ENCODE peak calls at places on chromosomes 11 and 22, in seven cellular contexts. R is ACHN, O is IMR-90, V is GM12892, J is lung, G is non-pigmented ciliary epithelial cell, X is psoas muscle. H is an unnamed sample.

GRCh38 chr11:47731466-47731865 is 16.3 kb upstream of the AGBL2 start:
- DNase-seq in R (no peak), V (no peak), O (no peak), J (no peak), X (no peak), G (no peak), H (no peak)

GRCh38 chr11:68447015-68447801 is 13.3 kb upstream of the PPP6R3 start:
- DNase-seq in O (peak), V (peak), R (peak), G (no peak), J (peak), X (peak), H (peak)

GRCh38 chr11:12303431-12304149 is 73.8 kb upstream of the PARVA start:
- DNase-seq in R (no peak), X (no peak), O (no peak), J (no peak), V (no peak), G (no peak), H (no peak)

GRCh38 chr11:82682003-82682751 is 51.5 kb downstream of the FAM181B start:
- DNase-seq in X (no peak), J (no peak), G (peak), V (no peak), O (peak), R (peak), H (peak)

GRCh38 chr11:1120532-1121342 is 37.0 kb upstream of the MUC5AC start:
- DNase-seq in J (no peak), G (no peak), V (peak), X (peak), R (no peak), O (no peak), H (no peak)

GRCh38 chr22:42317691-42318547 is 47.5 kb upstream of the TCF20 start:
- DNase-seq in J (peak), G (no peak), O (no peak), V (no peak), R (no peak), X (no peak), H (no peak)

GRCh38 chr11:130340671-130341319 is 26.1 kb upstream of the ZBTB44 start:
- DNase-seq in V (no peak), X (no peak), R (no peak), J (no peak), G (no peak), O (peak), H (no peak)

GRCh38 chr11:116948375-116948774 is 111.0 kb upstream of the APOA1 start:
- DNase-seq in R (no peak), V (no peak), J (no peak), X (no peak), O (peak), G (peak), H (no peak)

GRCh38 chr11:115886111-115886733 is 382.0 kb upstream of the CADM1 start:
- DNase-seq in J (no peak), X (no peak), G (no peak), R (no peak), V (no peak), O (no peak), H (no peak)

GRCh38 chr11:36238881-36239280 is 50.3 kb downstream of the COMMD9 start:
- DNase-seq in O (no peak), J (no peak), V (no peak), G (no peak), R (no peak), X (no peak), H (no peak)

GRCh38 chr11:68469642-68470041 is 9.1 kb downstream of the PPP6R3 start:
- DNase-seq in O (no peak), J (no peak), V (no peak), R (no peak), G (no peak), X (no peak), H (no peak)

GRCh38 chr22:20106849-20107237 is 9.1 kb upstream of the RANBP1 start:
- DNase-seq in G (no peak), V (no peak), X (peak), O (no peak), R (no peak), J (no peak), H (no peak)

GRCh38 chr11:11478021-11478420 is 125.0 kb upstream of the CSNK2A3 start:
- DNase-seq in G (no peak), O (no peak), R (no peak), X (no peak), V (no peak), J (no peak), H (no peak)

GRCh38 chr11:8327761-8328192 is 64.1 kb upstream of the LMO1 start:
- DNase-seq in R (no peak), J (no peak), V (peak), O (no peak), G (no peak), X (no peak), H (no peak)

GRCh38 chr11:78100276-78101040 is 20.8 kb upstream of the NDUFC2 start:
- DNase-seq in J (no peak), O (no peak), R (no peak), V (no peak), X (no peak), G (no peak), H (no peak)

GRCh38 chr11:74816664-74817063 is 68.0 kb downstream of the RNF169 start:
- DNase-seq in O (no peak), G (no peak), J (no peak), V (no peak), R (no peak), X (no peak), H (no peak)

GRCh38 chr11:34105957-34106504 is 602 bp downstream of the NAT10 start:
- DNase-seq in V (no peak), G (no peak), J (no peak), O (peak), R (peak), X (no peak), H (no peak)

GRCh38 chr11:98007072-98007471 is 1013.7 kb upstream of the CNTN5 start:
- DNase-seq in V (no peak), O (no peak), G (no peak), R (no peak), X (no peak), J (no peak), H (no peak)

GRCh38 chr11:2945757-2946287 is 16.6 kb upstream of the PHLDA2 start:
- DNase-seq in G (no peak), R (no peak), O (no peak), X (no peak), J (no peak), V (no peak), H (no peak)

GRCh38 chr11:35619030-35619753 is 932 bp downstream of the FJX1 start:
- DNase-seq in V (peak), J (no peak), O (peak), X (peak), G (no peak), R (peak), H (no peak)

GRCh38 chr11:7495997-7496545 is 10.8 kb downstream of the OLFML1 start:
- DNase-seq in V (no peak), O (no peak), X (no peak), J (no peak), G (no peak), R (no peak), H (no peak)

GRCh38 chr22:37020192-37020479 is 594 bp downstream of the MPST start:
- DNase-seq in X (no peak), V (no peak), O (peak), J (no peak), G (no peak), R (peak), H (no peak)

GRCh38 chr11:2833051-2833937 is 52.3 kb downstream of the CDKN1C start:
- DNase-seq in O (no peak), X (peak), V (no peak), G (no peak), R (no peak), J (no peak), H (no peak)

GRCh38 chr11:107457205-107457557 is 444 bp downstream of the CWF19L2 start:
- DNase-seq in G (no peak), J (no peak), R (peak), V (no peak), O (peak), X (no peak), H (no peak)

GRCh38 chr11:134142536-134142935 is 73.7 kb downstream of the JAM3 start:
- DNase-seq in O (peak), G (no peak), R (no peak), V (no peak), J (no peak), X (no peak), H (no peak)

GRCh38 chr11:33690290-33691050 is 10.2 kb downstream of the C11orf91 start:
- DNase-seq in J (no peak), X (peak), V (no peak), O (peak), G (peak), R (peak), H (no peak)

GRCh38 chr11:69881467-69882269 is 62.5 kb upstream of the FGF3 start:
- DNase-seq in X (no peak), J (no peak), O (no peak), V (no peak), R (no peak), G (no peak), H (no peak)